ENCODE peak calls at places on chromosome 4, in eight cellular contexts. R, L, Q, S, F, G, Z and M are unnamed samples.

GRCh38 chr4:476501-476900 is 22.5 kb downstream of the ZNF721 start:
- DNase-seq in Q (no peak), L (no peak), S (peak), R (no peak), G (peak), Z (no peak), F (no peak), M (no peak)

GRCh38 chr4:8150152-8151090 is 8.2 kb downstream of the ABLIM2 start:
- DNase-seq in G (no peak), F (no peak), Z (no peak), R (no peak), Q (no peak), S (no peak), L (no peak), M (no peak)

GRCh38 chr4:150852237-150852636 is 162.8 kb downstream of the LRBA start:
- DNase-seq in G (no peak), R (no peak), L (no peak), F (no peak), Z (no peak), Q (no peak), S (no peak), M (no peak)

GRCh38 chr4:6938237-6938636 is 28.6 kb downstream of the TBC1D14 start:
- DNase-seq in L (no peak), Z (no peak), S (no peak), R (no peak), G (no peak), Q (no peak), F (peak), M (no peak)

GRCh38 chr4:151484396-151485102 is 75.6 kb downstream of the FHIP1A start:
- DNase-seq in R (no peak), S (peak), L (no peak), F (no peak), G (peak), Q (no peak), Z (peak), M (no peak)

GRCh38 chr4:152036626-152037025 is 275.8 kb upstream of the GATB start:
- DNase-seq in F (no peak), Q (no peak), Z (no peak), R (no peak), G (no peak), L (no peak), S (peak), M (no peak)

GRCh38 chr4:169314906-169315305 is 44.1 kb upstream of the SH3RF1 start:
- DNase-seq in F (no peak), R (no peak), S (peak), Q (peak), G (peak), Z (peak), L (peak), M (no peak)

GRCh38 chr4:7806724-7807123 is 132.9 kb downstream of the AFAP1 start:
- DNase-seq in Q (no peak), R (no peak), L (no peak), G (no peak), Z (no peak), F (peak), S (no peak), M (no peak)

GRCh38 chr4:132493476-132493875 is 655.6 kb upstream of the PCDH10 start:
- DNase-seq in Q (no peak), L (no peak), Z (no peak), S (no peak), R (no peak), G (no peak), F (no peak), M (no peak)
- TF ChIP-seq CTCF in Q (no peak), L (no peak), Z (peak), S (no peak), R (no peak), G (no peak), F (no peak), M (no peak)

GRCh38 chr4:121876976-121877773 is 6.9 kb upstream of the BBS7 start:
- DNase-seq in R (no peak), G (no peak), L (no peak), Q (no peak), S (peak), F (no peak), Z (no peak), M (no peak)
- TF ChIP-seq CTCF in R (no peak), G (no peak), L (no peak), Q (no peak), S (no peak), F (no peak), Z (no peak), M (no peak)

GRCh38 chr4:102730968-102731533 is 29.7 kb downstream of the MANBA start:
- DNase-seq in F (no peak), S (no peak), R (no peak), Z (no peak), L (no peak), G (no peak), Q (no peak), M (no peak)
- TF ChIP-seq CTCF in F (no peak), S (peak), R (no peak), Z (peak), L (no peak), G (peak), Q (no peak), M (peak)

DNA sequence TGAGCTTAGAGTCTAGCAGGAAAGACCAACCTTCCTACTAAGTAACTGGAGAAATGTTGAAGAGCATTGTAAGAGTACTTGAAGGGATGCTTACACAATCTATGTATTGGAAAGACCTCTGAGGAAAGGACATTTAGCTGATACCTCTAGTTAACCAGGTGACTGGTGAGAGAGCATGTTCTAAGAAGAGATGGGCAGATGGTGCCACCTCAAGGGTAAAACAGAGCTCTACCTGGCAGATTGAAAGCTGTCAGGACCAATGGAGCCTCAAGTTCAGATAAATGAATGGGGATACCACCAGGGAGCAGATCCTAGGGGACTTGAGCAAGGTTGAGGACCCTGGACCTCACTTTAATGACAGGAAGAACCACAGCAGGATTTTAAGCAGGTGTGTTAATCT is 196.4 kb downstream of the QDPR start:
- DNase-seq in R (no peak), S (no peak), G (no peak), Q (no peak), F (no peak), L (no peak), Z (no peak), M (no peak)
- TF ChIP-seq CTCF in R (no peak), S (no peak), G (no peak), Q (no peak), F (no peak), L (no peak), Z (no peak), M (no peak)

GRCh38 chr4:138558886-138559285 is 316.7 kb upstream of the SLC7A11 start:
- DNase-seq in Z (no peak), Q (no peak), L (no peak), S (no peak), R (no peak), F (no peak), G (no peak), M (no peak)

GRCh38 chr4:138553001-138553845 is 311.1 kb upstream of the SLC7A11 start:
- DNase-seq in Z (no peak), S (no peak), Q (no peak), L (no peak), G (no peak), F (no peak), R (no peak), M (no peak)

GRCh38 chr4:138555107-138555506 is 313.0 kb upstream of the SLC7A11 start:
- DNase-seq in L (no peak), Q (no peak), S (no peak), F (no peak), R (no peak), G (no peak), Z (no peak), M (no peak)

GRCh38 chr4:138560448-138560847 is 318.3 kb upstream of the SLC7A11 start:
- DNase-seq in G (no peak), S (no peak), R (no peak), Z (no peak), F (no peak), L (no peak), Q (no peak), M (no peak)

GRCh38 chr4:138555584-138555983 is 313.4 kb upstream of the SLC7A11 start:
- DNase-seq in S (no peak), Q (no peak), G (no peak), L (no peak), F (no peak), Z (no peak), R (no peak), M (no peak)
- TF ChIP-seq CTCF in S (no peak), Q (no peak), G (peak), L (no peak), F (no peak), Z (peak), R (no peak), M (peak)

GRCh38 chr4:156983366-156983765 is 11.8 kb upstream of the PDGFC start:
- DNase-seq in R (no peak), Q (no peak), Z (no peak), F (no peak), S (peak), L (no peak), G (no peak), M (no peak)
- TF ChIP-seq CTCF in R (no peak), Q (no peak), Z (peak), F (no peak), S (peak), L (no peak), G (peak), M (peak)

DNA sequence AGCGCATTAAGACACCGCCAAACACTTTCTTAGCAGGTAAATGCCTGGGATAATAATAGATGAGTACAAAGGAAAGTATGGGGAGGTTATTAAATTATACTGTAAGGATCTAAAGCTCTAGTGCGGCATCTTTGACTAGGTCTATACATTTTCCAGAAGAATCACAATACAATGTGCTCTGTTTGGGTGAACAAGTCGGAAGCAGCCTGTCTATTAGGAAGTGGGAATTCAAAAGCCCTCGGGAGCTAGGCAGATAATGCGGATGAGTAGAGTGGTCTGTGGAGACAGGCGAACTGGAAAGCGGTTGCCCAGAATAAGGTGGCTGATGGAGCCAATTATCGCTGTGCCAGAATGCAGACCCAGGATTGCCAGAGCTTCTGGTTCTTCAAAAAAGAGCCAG is 443.5 kb upstream of the TENM3 start:
- DNase-seq in S (no peak), Q (no peak), Z (no peak), L (no peak), G (no peak), R (no peak), F (no peak), M (no peak)
- TF ChIP-seq CTCF in S (no peak), Q (no peak), Z (no peak), L (no peak), G (no peak), R (no peak), F (no peak), M (no peak)

GRCh38 chr4:71677568-71677967 is 106.3 kb downstream of the GC start:
- DNase-seq in F (no peak), G (no peak), R (no peak), L (no peak), Z (no peak), Q (no peak), S (no peak), M (no peak)
- TF ChIP-seq CTCF in F (no peak), G (no peak), R (no peak), L (no peak), Z (no peak), Q (no peak), S (no peak), M (no peak)

GRCh38 chr4:73653695-73654106 is 33.5 kb upstream of the RASSF6 start:
- DNase-seq in F (no peak), Z (no peak), G (peak), Q (peak), S (peak), L (no peak), R (peak), M (no peak)
- TF ChIP-seq CTCF in F (no peak), Z (peak), G (peak), Q (no peak), S (peak), L (peak), R (no peak), M (peak)